ENCODE peak calls at places on chromosome 1, in nine cellular contexts. B, W, X, H, U, V, D, M and S are unnamed samples.

GRCh38 chr1:2441746-2442145 is 29.4 kb upstream of the PEX10 start:
- DNase-seq in V (no peak), H (no peak), D (no peak), U (peak), W (no peak), M (no peak), B (no peak), X (no peak), S (no peak)

GRCh38 chr1:235741294-235741693 is 91.7 kb upstream of the GNG4 start:
- DNase-seq in W (peak), H (peak), X (no peak), B (no peak), D (no peak), M (no peak), V (no peak), U (no peak), S (no peak)

GRCh38 chr1:156912861-156913808 is 7.3 kb upstream of the LRRC71 start:
- DNase-seq in X (peak), V (no peak), M (no peak), B (no peak), H (no peak), D (no peak), W (no peak), U (no peak), S (no peak)

GRCh38 chr1:6185151-6185550 is 5.0 kb upstream of the CHD5 start:
- DNase-seq in V (no peak), U (no peak), D (no peak), B (no peak), H (peak), X (no peak), W (peak), M (no peak), S (no peak)

GRCh38 chr1:159800177-159800935 is 1.8 kb upstream of the FCRL6 start:
- DNase-seq in B (no peak), V (peak), H (no peak), X (no peak), W (no peak), U (no peak), D (no peak), M (no peak), S (peak)

GRCh38 chr1:38817958-38818705 is 41.4 kb downstream of the RRAGC start:
- DNase-seq in U (no peak), V (peak), H (no peak), W (peak), D (peak), X (peak), M (no peak), B (peak), S (peak)

GRCh38 chr1:230681599-230681998 is 32.3 kb downstream of the AGT start:
- DNase-seq in X (peak), U (no peak), V (no peak), W (peak), D (no peak), B (no peak), H (peak), M (no peak), S (no peak)

GRCh38 chr1:228743405-228743804 is 8.1 kb downstream of the RHOU start:
- DNase-seq in D (no peak), U (no peak), W (no peak), X (no peak), H (no peak), B (no peak), V (no peak), M (no peak), S (no peak)

GRCh38 chr1:232628335-232629214 is 1.4 kb downstream of the SIPA1L2 start:
- DNase-seq in M (no peak), V (no peak), W (peak), H (no peak), U (no peak), B (no peak), D (no peak), X (peak), S (no peak)

GRCh38 chr1:187871177-187871576 is 1042.4 kb downstream of the PLA2G4A start:
- DNase-seq in W (no peak), X (peak), V (no peak), U (no peak), B (no peak), H (no peak), M (no peak), D (no peak), S (no peak)